ENCODE peak calls at places on chromosomes 7 and 10, in four cellular contexts. Y, G, C and M are unnamed samples.

GRCh38 chr10:83908506-83908905 is 230.8 kb upstream of the GHITM start:
- DNase-seq in G (no peak), Y (no peak), C (no peak), M (no peak)

GRCh38 chr10:8066797-8067196 is 12.3 kb downstream of the GATA3 start:
- DNase-seq in Y (no peak), C (no peak), G (no peak), M (no peak)

GRCh38 chr10:29177266-29177832 is 111.5 kb upstream of the LYZL1 start:
- DNase-seq in Y (no peak), G (no peak), C (no peak), M (no peak)

GRCh38 chr7:130922206-130923112 is 188.5 kb upstream of the KLF14 start:
- DNase-seq in C (peak; percentile 83), G (no peak), Y (no peak), M (no peak)

GRCh38 chr10:5575482-5576153 is 50.9 kb downstream of the CALML3 start:
- DNase-seq in C (no peak), G (no peak), Y (no peak), M (peak; percentile 78)

GRCh38 chr7:1015631-1016121 is 28.7 kb upstream of the GPR146 start:
- DNase-seq in C (peak; percentile 80), Y (no peak), G (no peak), M (no peak)

GRCh38 chr7:144102041-144102440 is 7.3 kb upstream of the OR2A2 start:
- DNase-seq in Y (no peak), G (no peak), C (no peak), M (no peak)

GRCh38 chr10:47025540-47026300 is 114.5 kb downstream of the PTPN20 start:
- DNase-seq in C (no peak), Y (no peak), G (no peak), M (peak; percentile 72)

GRCh38 chr10:56095506-56096225 is 265.4 kb downstream of the ZWINT start:
- DNase-seq in C (no peak), Y (no peak), G (no peak), M (no peak)

GRCh38 chr7:44638611-44639557 is 32.5 kb downstream of the OGDH start:
- DNase-seq in G (peak; percentile 88), C (peak; percentile 62), Y (peak; percentile 83), M (peak; percentile 75)

GRCh38 chr7:149257146-149257545 is 4.8 kb upstream of the ZNF783 start:
- DNase-seq in C (no peak), G (no peak), Y (no peak), M (peak; percentile 56)

GRCh38 chr7:2007526-2007925 is 225.2 kb downstream of the MAD1L1 start:
- DNase-seq in G (no peak), Y (no peak), C (no peak), M (no peak)

GRCh38 chr7:36128448-36129047 is 24.5 kb upstream of the EEPD1 start:
- DNase-seq in Y (peak; percentile 90), G (peak; percentile 26), C (peak; percentile 76), M (peak; percentile 91)

GRCh38 chr10:122509323-122509722 is 48.0 kb downstream of the HTRA1 start:
- DNase-seq in C (no peak), G (no peak), Y (no peak), M (no peak)

GRCh38 chr10:79434223-79434687 is 11.2 kb downstream of the ZCCHC24 start:
- DNase-seq in G (peak; percentile 50), C (no peak), Y (no peak), M (peak; percentile 63)

GRCh38 chr7:2800923-2801682 is 43.0 kb downstream of the GNA12 start:
- DNase-seq in Y (no peak), C (peak; percentile 34), G (no peak), M (peak; percentile 73)

GRCh38 chr7:43585521-43585920 is 2.6 kb downstream of the STK17A start:
- DNase-seq in C (peak; percentile 43), G (no peak), Y (no peak), M (peak; percentile 78)

GRCh38 chr7:121474301-121474673 is 78.2 kb upstream of the FAM3C start:
- DNase-seq in Y (no peak), C (no peak), G (no peak), M (no peak)

GRCh38 chr7:98869374-98870070 is at the start of gene TMEM130:
- DNase-seq in G (no peak), C (no peak), Y (no peak), M (no peak)

GRCh38 chr7:55140981-55141278 is 122.1 kb downstream of the EGFR start:
- DNase-seq in Y (no peak), C (no peak), G (no peak), M (no peak)

GRCh38 chr10:73218466-73219191 is 28.4 kb downstream of the DNAJC9 start:
- DNase-seq in C (peak; percentile 35), Y (peak; percentile 50), G (peak; percentile 50), M (peak; percentile 28)

GRCh38 chr10:97254694-97255093 is 37.7 kb downstream of the ARHGAP19 start:
- DNase-seq in G (no peak), C (no peak), Y (no peak), M (no peak)

DNA sequence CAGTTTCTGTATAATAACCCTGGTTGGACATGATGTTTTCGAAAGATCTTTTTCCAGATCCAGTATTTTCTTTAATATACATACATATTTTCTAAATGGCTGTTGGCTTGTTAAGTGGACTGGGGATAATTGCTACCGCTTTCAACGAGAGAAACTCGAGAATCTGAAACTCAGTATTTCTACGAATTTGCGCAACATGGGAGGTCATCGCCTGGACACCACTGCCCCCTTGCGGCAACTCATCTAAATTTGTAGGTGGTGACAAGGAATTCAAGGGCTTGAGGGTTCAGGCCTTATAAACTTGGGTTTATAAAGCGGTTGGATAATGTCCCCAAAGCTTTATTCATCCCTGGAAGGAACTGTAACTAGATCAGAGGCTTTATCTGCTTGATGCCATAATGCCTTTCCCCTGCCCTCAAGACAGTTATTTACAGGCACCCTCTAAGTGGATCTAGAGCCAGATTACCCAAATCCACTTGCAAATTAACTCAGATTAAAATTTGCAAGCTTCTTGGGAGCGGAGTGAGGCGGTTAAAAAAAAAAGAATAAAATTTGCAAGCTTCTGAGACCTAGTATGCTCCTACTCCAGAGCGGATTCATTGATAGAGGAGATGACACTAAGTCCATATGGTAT is 21.3 kb upstream of the KCNK18 start:
- DNase-seq in C (peak; percentile 56), G (peak; percentile 58), Y (peak; percentile 80), M (peak; percentile 68)
- TF ChIP-seq CTCF in C (peak; percentile 81), G (peak; percentile 78), Y (peak; percentile 89), M (peak; percentile 88)

GRCh38 chr10:113454341-113455061 is 98.4 kb upstream of the HABP2 start:
- DNase-seq in G (peak; percentile 46), Y (peak; percentile 44), C (peak; percentile 5), M (peak; percentile 12)
- TF ChIP-seq MAZ in G (no peak), Y (no peak), C (no peak), M (no peak)

GRCh38 chr7:4211261-4211660 is 470.8 kb upstream of the FOXK1 start:
- DNase-seq in Y (no peak), C (no peak), G (no peak), M (no peak)

GRCh38 chr7:4208586-4208985 is 473.5 kb upstream of the FOXK1 start:
- DNase-seq in Y (no peak), G (no peak), C (no peak), M (no peak)

GRCh38 chr7:4209126-4209525 is 473.0 kb upstream of the FOXK1 start:
- DNase-seq in Y (no peak), G (no peak), C (no peak), M (no peak)

GRCh38 chr7:4210821-4211220 is 471.3 kb upstream of the FOXK1 start:
- DNase-seq in Y (no peak), C (no peak), G (no peak), M (no peak)

DNA sequence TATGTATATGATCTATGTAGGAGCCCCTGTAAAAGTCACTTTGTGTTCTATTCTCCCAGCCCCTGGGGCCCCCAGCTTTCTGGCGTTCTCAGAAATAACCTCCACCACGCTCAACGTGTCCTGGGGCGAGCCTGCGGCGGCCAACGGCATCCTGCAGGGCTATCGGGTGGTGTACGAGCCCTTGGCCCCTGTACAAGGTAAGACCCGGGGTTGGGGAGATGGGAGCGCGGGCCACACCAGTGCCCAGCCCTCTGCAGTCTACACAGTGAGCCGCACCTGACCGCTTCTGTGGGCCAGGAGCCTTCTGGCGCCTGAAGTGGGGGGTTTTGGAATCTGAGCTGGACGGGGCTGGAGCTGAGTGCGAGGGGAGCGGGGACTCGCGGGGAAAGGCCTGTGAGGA is 472.1 kb upstream of the FOXK1 start:
- DNase-seq in G (no peak), Y (no peak), C (no peak), M (no peak)
- H3K9me3 ChIP-seq in G (no peaks in the 10 kb centered on the region), Y (no peaks in the 10 kb centered on the region), C (no peaks in the 10 kb centered on the region), M (peaks cover 25% of the 10 kb centered on the region)

DNA sequence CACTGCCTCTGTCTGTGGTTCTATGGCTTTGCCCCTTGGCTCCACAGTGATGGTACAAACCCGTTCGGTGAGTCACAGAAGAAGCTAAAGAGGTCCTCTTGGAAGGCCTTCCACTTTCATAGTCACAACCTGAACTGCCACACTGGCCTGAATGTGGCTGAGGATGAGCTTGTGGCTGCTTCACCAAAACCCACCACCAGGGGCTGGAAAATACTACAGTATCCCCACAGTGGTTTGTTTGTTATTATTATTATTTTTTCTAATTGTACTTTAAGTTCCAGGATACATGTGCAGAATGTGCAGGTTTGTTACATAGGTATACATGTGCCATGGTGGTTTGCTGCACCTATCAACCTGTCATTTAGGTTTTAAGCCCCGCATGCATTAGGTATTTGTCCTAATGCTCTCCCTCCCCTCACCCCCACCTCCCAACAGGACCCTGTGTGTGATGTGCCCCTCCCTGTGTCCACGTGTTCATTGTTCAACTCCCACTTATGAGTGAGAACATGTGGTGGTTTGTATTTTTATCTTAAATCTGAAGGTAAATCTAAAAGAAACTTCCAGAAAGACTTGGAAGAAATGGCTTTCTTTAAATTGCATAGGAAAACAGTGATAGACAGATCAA is 160.8 kb upstream of the NPSR1 start:
- DNase-seq in C (no peak), Y (no peak), G (peak; percentile 16), M (no peak)
- TF ChIP-seq CTCF in C (no peak), Y (peak; percentile 15), G (no peak), M (no peak)

GRCh38 chr7:22319424-22320403 is 37.2 kb downstream of the RAPGEF5 start:
- DNase-seq in G (no peak), C (no peak), Y (no peak), M (no peak)
- TF ChIP-seq MAZ in G (no peak), C (no peak), Y (no peak), M (no peak)

GRCh38 chr7:158244430-158244829 is 343.2 kb downstream of the PTPRN2 start:
- DNase-seq in G (no peak), C (no peak), Y (no peak), M (no peak)
- H3K9me3 ChIP-seq in G (peaks cover 3% of the 10 kb centered on the region), C (no peaks in the 10 kb centered on the region), Y (peaks cover 2% of the 10 kb centered on the region), M (peaks cover 49% of the 10 kb centered on the region)

GRCh38 chr7:105589221-105590077 is 8.2 kb upstream of the EFCAB10 start:
- DNase-seq in G (peak; percentile 37), Y (peak; percentile 79), C (peak; percentile 66), M (peak; percentile 81)

GRCh38 chr7:105596866-105597265 is 15.6 kb upstream of the EFCAB10 start:
- DNase-seq in C (no peak), Y (no peak), G (no peak), M (no peak)

GRCh38 chr7:105591522-105591921 is 10.2 kb upstream of the EFCAB10 start:
- DNase-seq in G (no peak), C (no peak), Y (no peak), M (no peak)

GRCh38 chr7:105590793-105591192 is 9.5 kb upstream of the EFCAB10 start:
- DNase-seq in C (no peak), Y (no peak), G (no peak), M (no peak)

GRCh38 chr7:105594034-105594433 is 12.7 kb upstream of the EFCAB10 start:
- DNase-seq in C (no peak), G (no peak), Y (no peak), M (no peak)
- TF ChIP-seq CTCF in C (no peak), G (peak; percentile 23), Y (no peak), M (no peak)

GRCh38 chr10:104150206-104150605 is 28.2 kb downstream of the SFR1 start:
- DNase-seq in Y (no peak), C (no peak), G (no peak), M (peak; percentile 28)
- TF ChIP-seq MAZ in Y (no peak), C (no peak), G (no peak), M (no peak)